ENCODE peak calls at places on chromosomes 3 and 15, in ten cellular contexts. C is fibroblast of pulmonary artery; V is Caki2; R is T follicular helper cell; E is RWPE1; T is BJ; K is GM06990; W is suprapubic skin; P is naive thymus-derived CD8-positive, alpha-beta T cell; Z is effector CD4-positive, alpha-beta T cell. B is an unnamed sample.
A peak's percentile ranks its signal among the peaks of the same experiment; 100 is the strongest.

GRCh38 chr15:51623386-51623938 is 891 bp upstream of the DMXL2 start:
- DNase-seq in C (peak; percentile 8), V (peak; percentile 42), R (no peak), E (no peak), T (no peak), K (no peak), W (no peak), P (no peak), Z (no peak), B (no peak)

GRCh38 chr3:197352382-197352781 is 54.0 kb upstream of the DLG1 start:
- DNase-seq in C (peak; percentile 62), V (no peak), R (no peak), E (no peak), T (peak; percentile 55), K (no peak), W (no peak), P (no peak), Z (no peak), B (no peak)

GRCh38 chr15:69612112-69612511 is 159.5 kb downstream of the RPLP1 start:
- DNase-seq in C (no peak), V (no peak), R (no peak), E (no peak), T (no peak), K (no peak), W (no peak), P (no peak), Z (no peak), B (no peak)

GRCh38 chr3:37290551-37290950 is 116.2 kb upstream of the LRRFIP2 start:
- DNase-seq in C (peak; percentile 45), V (no peak), R (no peak), E (peak; percentile 9), T (no peak), K (no peak), W (no peak), P (no peak), Z (no peak), B (no peak)

GRCh38 chr3:51799879-51800757 is 21.1 kb upstream of the IQCF6 start:
- DNase-seq in C (peak; percentile 86), V (peak; percentile 30), R (no peak), E (peak; percentile 61), T (peak; percentile 52), K (no peak), W (no peak), P (peak; percentile 19), Z (peak; percentile 17), B (no peak)

GRCh38 chr3:59653405-59654119 is 603.7 kb upstream of the CFAP20DC start:
- DNase-seq in C (no peak), V (no peak), R (no peak), E (no peak), T (no peak), K (no peak), W (no peak), P (no peak), Z (no peak), B (no peak)

GRCh38 chr15:88636039-88636438 is 2.8 kb upstream of the ISG20 start:
- DNase-seq in C (no peak), V (no peak), R (peak; percentile 80), E (peak; percentile 74), T (no peak), K (no peak), W (no peak), P (peak; percentile 87), Z (peak; percentile 84), B (peak; percentile 86)

GRCh38 chr3:151276038-151277027 is 2.0 kb downstream of the P2RY14 start:
- DNase-seq in C (no peak), V (no peak), R (no peak), E (no peak), T (no peak), K (no peak), W (no peak), P (peak; percentile 14), Z (no peak), B (no peak)

GRCh38 chr3:30655187-30655812 is 48.9 kb downstream of the TGFBR2 start:
- DNase-seq in C (peak; percentile 47), V (no peak), R (no peak), E (no peak), T (no peak), K (peak; percentile 30), W (no peak), P (peak; percentile 63), Z (peak; percentile 38), B (no peak)

GRCh38 chr3:44000586-44000985 is 241.1 kb upstream of the TOPAZ1 start:
- DNase-seq in C (no peak), V (peak; percentile 57), R (no peak), E (no peak), T (no peak), K (no peak), W (no peak), P (no peak), Z (no peak), B (no peak)

GRCh38 chr3:122989856-122990575 is 37.5 kb downstream of the SEMA5B start:
- DNase-seq in C (no peak), V (no peak), R (no peak), E (no peak), T (no peak), K (no peak), W (no peak), P (no peak), Z (no peak), B (no peak)

GRCh38 chr3:109355625-109356441 is 18.5 kb upstream of the DPPA4 start:
- DNase-seq in C (no peak), V (peak; percentile 16), R (no peak), E (no peak), T (no peak), K (no peak), W (no peak), P (no peak), Z (no peak), B (peak; percentile 89)

GRCh38 chr3:114697441-114697840 is 403.6 kb downstream of the TIGIT start:
- DNase-seq in C (peak; percentile 33), V (no peak), R (no peak), E (no peak), T (no peak), K (no peak), W (no peak), P (no peak), Z (no peak), B (no peak)

GRCh38 chr15:37773111-37773860 is 161.2 kb upstream of the TMCO5A start:
- DNase-seq in C (peak; percentile 85), V (no peak), R (no peak), E (no peak), T (peak; percentile 21), K (no peak), W (no peak), P (no peak), Z (no peak), B (no peak)

GRCh38 chr3:182618085-182618732 is 175.1 kb upstream of the ATP11B start:
- DNase-seq in C (peak; percentile 10), V (peak; percentile 22), R (no peak), E (no peak), T (no peak), K (no peak), W (no peak), P (no peak), Z (no peak), B (no peak)

GRCh38 chr3:39428745-39429201 is 22.3 kb downstream of the RPSA start:
- DNase-seq in C (peak; percentile 46), V (no peak), R (no peak), E (no peak), T (no peak), K (no peak), W (no peak), P (no peak), Z (no peak), B (no peak)

GRCh38 chr3:37537914-37538691 is 323.6 kb upstream of the CTDSPL start:
- DNase-seq in C (peak; percentile 1), V (no peak), R (no peak), E (no peak), T (no peak), K (no peak), W (no peak), P (no peak), Z (no peak), B (no peak)

GRCh38 chr15:51054535-51054934 is 40.2 kb downstream of the TNFAIP8L3 start:
- DNase-seq in C (no peak), V (no peak), R (no peak), E (no peak), T (no peak), K (no peak), W (no peak), P (no peak), Z (no peak), B (no peak)

GRCh38 chr3:173398111-173398479 is 551 bp downstream of the NLGN1 start:
- DNase-seq in C (peak; percentile 60), V (no peak), R (no peak), E (no peak), T (no peak), K (no peak), W (peak; percentile 76), P (no peak), Z (no peak), B (no peak)

GRCh38 chr3:23668430-23668904 is 137.3 kb upstream of the UBE2E1 start:
- DNase-seq in C (peak; percentile 86), V (peak; percentile 85), R (no peak), E (peak; percentile 62), T (peak; percentile 72), K (no peak), W (no peak), P (no peak), Z (no peak), B (no peak)

GRCh38 chr15:60651734-60652141 is 172.8 kb upstream of the ICE2 start:
- DNase-seq in C (no peak), V (no peak), R (no peak), E (no peak), T (no peak), K (peak; percentile 26), W (no peak), P (no peak), Z (no peak), B (no peak)

GRCh38 chr3:123499316-123499715 is 50.4 kb upstream of the ADCY5 start:
- DNase-seq in C (peak; percentile 45), V (no peak), R (no peak), E (no peak), T (peak; percentile 24), K (no peak), W (no peak), P (no peak), Z (no peak), B (no peak)

GRCh38 chr3:149291178-149291577 is 42.3 kb downstream of the TM4SF18 start:
- DNase-seq in C (peak; percentile 29), V (no peak), R (no peak), E (no peak), T (no peak), K (no peak), W (no peak), P (no peak), Z (no peak), B (no peak)

GRCh38 chr3:166445865-166446264 is 608.6 kb upstream of the BCHE start:
- DNase-seq in C (no peak), V (no peak), R (no peak), E (no peak), T (no peak), K (no peak), W (no peak), P (no peak), Z (no peak), B (no peak)

GRCh38 chr3:150419076-150419868 is 11.2 kb downstream of the TSC22D2 start:
- DNase-seq in C (no peak), V (no peak), R (no peak), E (no peak), T (no peak), K (no peak), W (no peak), P (no peak), Z (no peak), B (no peak)

GRCh38 chr3:111761309-111761795 is 97.7 kb upstream of the PHLDB2 start:
- DNase-seq in C (peak; percentile 59), V (no peak), R (no peak), E (peak; percentile 86), T (peak; percentile 60), K (no peak), W (no peak), P (no peak), Z (no peak), B (no peak)

GRCh38 chr3:149122716-149123578 is 6.5 kb upstream of the HPS3 start:
- DNase-seq in C (peak; percentile 10), V (no peak), R (no peak), E (no peak), T (no peak), K (no peak), W (no peak), P (no peak), Z (no peak), B (no peak)

GRCh38 chr15:95973566-95974256 is 356.8 kb upstream of the NR2F2 start:
- DNase-seq in C (no peak), V (no peak), R (no peak), E (no peak), T (no peak), K (peak; percentile 60), W (no peak), P (no peak), Z (no peak), B (no peak)

B was measured in H9.